ENCODE peak calls at places on chromosomes 11 and 22, in nine cellular contexts. L, X, T, R, U, M, C, K and H are unnamed samples.

GRCh38 chr11:18100926-18101656 is 4.8 kb downstream of the SAAL1 start:
- DNase-seq in L (no peak), X (no peak), T (no peak), R (no peak), U (no peak), M (no peak), C (no peak), K (no peak), H (no peak)

GRCh38 chr11:126661051-126661450 is 305.6 kb downstream of the ST3GAL4 start:
- DNase-seq in L (no peak), X (no peak), T (no peak), R (no peak), U (no peak), M (no peak), C (no peak), K (no peak), H (no peak)

GRCh38 chr11:117834838-117835443 is 10.4 kb upstream of the FXYD2 start:
- DNase-seq in L (no peak), X (no peak), T (no peak), R (peak), U (no peak), M (no peak), C (no peak), K (no peak), H (no peak)

GRCh38 chr22:23285734-23286133 is 105.4 kb downstream of the BCR start:
- DNase-seq in L (no peak), X (peak), T (no peak), R (peak), U (no peak), M (peak), C (no peak), K (no peak), H (no peak)

GRCh38 chr11:13772223-13773046 is 104.0 kb downstream of the FAR1 start:
- DNase-seq in L (peak), X (peak), T (peak), R (no peak), U (peak), M (peak), C (no peak), K (no peak), H (peak)

GRCh38 chr22:39388261-39389011 is 11.1 kb upstream of the TAB1 start:
- DNase-seq in L (peak), X (peak), T (peak), R (peak), U (peak), M (peak), C (peak), K (no peak), H (peak)

GRCh38 chr11:14229472-14229871 is 129.5 kb downstream of the RRAS2 start:
- DNase-seq in L (no peak), X (no peak), T (no peak), R (no peak), U (no peak), M (no peak), C (no peak), K (no peak), H (no peak)

GRCh38 chr11:35276396-35276795 is 137.4 kb downstream of the CD44 start:
- DNase-seq in L (peak), X (peak), T (no peak), R (no peak), U (peak), M (peak), C (no peak), K (peak), H (no peak)

GRCh38 chr11:1263036-1263435 is 40.2 kb downstream of the MUC5B start:
- DNase-seq in L (no peak), X (no peak), T (no peak), R (no peak), U (no peak), M (no peak), C (no peak), K (no peak), H (no peak)

GRCh38 chr11:14445542-14446530 is 53.8 kb downstream of the COPB1 start:
- DNase-seq in L (peak), X (peak), T (no peak), R (no peak), U (no peak), M (peak), C (no peak), K (no peak), H (no peak)

GRCh38 chr22:49933236-49933921 is 14.9 kb downstream of the CRELD2 start:
- DNase-seq in L (peak), X (no peak), T (peak), R (peak), U (no peak), M (no peak), C (peak), K (no peak), H (no peak)

GRCh38 chr11:64206457-64207246 is at the start of gene FERMT3:
- DNase-seq in L (no peak), X (no peak), T (peak), R (peak), U (no peak), M (no peak), C (no peak), K (no peak), H (no peak)

GRCh38 chr11:13101836-13102574 is 92.9 kb downstream of the RASSF10 start:
- DNase-seq in L (no peak), X (no peak), T (no peak), R (no peak), U (no peak), M (no peak), C (no peak), K (no peak), H (no peak)

GRCh38 chr22:47298017-47298820 is 535.8 kb downstream of the TBC1D22A start:
- DNase-seq in L (no peak), X (no peak), T (no peak), R (no peak), U (no peak), M (no peak), C (no peak), K (no peak), H (no peak)

GRCh38 chr11:68127791-68128681 is 6.8 kb upstream of the CHKA start:
- DNase-seq in L (no peak), X (peak), T (no peak), R (peak), U (peak), M (peak), C (peak), K (no peak), H (no peak)

GRCh38 chr11:71425851-71426250 is 22.3 kb downstream of the DHCR7 start:
- DNase-seq in L (peak), X (no peak), T (no peak), R (no peak), U (peak), M (no peak), C (no peak), K (no peak), H (no peak)

GRCh38 chr22:46865052-46865434 is 102.6 kb downstream of the TBC1D22A start:
- DNase-seq in L (no peak), X (no peak), T (no peak), R (no peak), U (no peak), M (no peak), C (no peak), K (no peak), H (no peak)

GRCh38 chr22:27746918-27747317 is 54.6 kb downstream of the MN1 start:
- DNase-seq in L (no peak), X (no peak), T (no peak), R (no peak), U (no peak), M (no peak), C (no peak), K (no peak), H (no peak)

GRCh38 chr11:66426314-66426713 is 5.5 kb downstream of the NPAS4 start:
- DNase-seq in L (no peak), X (no peak), T (no peak), R (peak), U (no peak), M (no peak), C (no peak), K (no peak), H (no peak)

GRCh38 chr11:76074178-76075112 is 131.9 kb downstream of the WNT11 start:
- DNase-seq in L (peak), X (peak), T (no peak), R (no peak), U (no peak), M (peak), C (no peak), K (no peak), H (no peak)

GRCh38 chr11:73946798-73947458 is 3.9 kb upstream of the DNAJB13 start:
- DNase-seq in L (no peak), X (no peak), T (no peak), R (no peak), U (no peak), M (no peak), C (no peak), K (no peak), H (no peak)

GRCh38 chr11:123382555-123383074 is 47.5 kb upstream of the GRAMD1B start:
- DNase-seq in L (no peak), X (no peak), T (no peak), R (no peak), U (no peak), M (no peak), C (no peak), K (no peak), H (no peak)

GRCh38 chr11:76823481-76824028 is 37.2 kb upstream of the ACER3 start:
- DNase-seq in L (peak), X (peak), T (no peak), R (no peak), U (peak), M (peak), C (no peak), K (no peak), H (peak)

GRCh38 chr11:62555464-62556092 is 9.0 kb upstream of the AHNAK start:
- DNase-seq in L (peak), X (no peak), T (peak), R (peak), U (peak), M (peak), C (no peak), K (no peak), H (no peak)

GRCh38 chr11:71499125-71499524 is 27.9 kb upstream of the KRTAP5-7 start:
- DNase-seq in L (no peak), X (peak), T (no peak), R (no peak), U (no peak), M (peak), C (no peak), K (no peak), H (no peak)

GRCh38 chr22:20418211-20418788 is 19.3 kb downstream of the SCARF2 start:
- DNase-seq in L (peak), X (peak), T (peak), R (peak), U (peak), M (peak), C (peak), K (no peak), H (no peak)

GRCh38 chr11:15937601-15938361 is 418.6 kb downstream of the SOX6 start:
- DNase-seq in L (no peak), X (no peak), T (no peak), R (no peak), U (no peak), M (no peak), C (no peak), K (no peak), H (no peak)
- H3K4me3 ChIP-seq in L (no peak), X (no peak), T (no peak), R (no peak), U (no peak), M (peak), C (no peak), K (peak), H (no peak)

DNA sequence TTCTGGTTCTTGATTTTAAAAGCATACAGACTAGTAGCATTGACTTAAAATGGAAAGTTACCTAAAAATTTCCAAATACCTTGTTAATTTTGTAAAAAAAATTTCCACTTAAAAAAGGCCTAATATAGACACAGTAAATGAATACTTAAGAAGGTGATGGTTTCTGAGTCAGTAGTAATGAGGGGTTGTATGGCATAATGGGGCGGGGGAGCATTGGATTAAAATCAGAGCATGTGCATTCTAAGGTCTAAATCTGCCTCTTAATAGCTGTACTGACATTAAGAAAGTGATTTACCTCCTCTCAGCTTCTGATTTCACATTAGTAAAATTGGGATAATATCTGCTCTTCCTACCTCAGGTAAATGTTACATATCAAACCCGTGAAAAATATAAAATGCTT is 446.5 kb downstream of the AASDHPPT start:
- DNase-seq in L (no peak), X (no peak), T (no peak), R (no peak), U (no peak), M (no peak), C (no peak), K (no peak), H (no peak)
- TF ChIP-seq CTCF in L (no peak), X (no peak), T (no peak), R (no peak), U (no peak), M (no peak), C (no peak), K (no peak), H (no peak)

DNA sequence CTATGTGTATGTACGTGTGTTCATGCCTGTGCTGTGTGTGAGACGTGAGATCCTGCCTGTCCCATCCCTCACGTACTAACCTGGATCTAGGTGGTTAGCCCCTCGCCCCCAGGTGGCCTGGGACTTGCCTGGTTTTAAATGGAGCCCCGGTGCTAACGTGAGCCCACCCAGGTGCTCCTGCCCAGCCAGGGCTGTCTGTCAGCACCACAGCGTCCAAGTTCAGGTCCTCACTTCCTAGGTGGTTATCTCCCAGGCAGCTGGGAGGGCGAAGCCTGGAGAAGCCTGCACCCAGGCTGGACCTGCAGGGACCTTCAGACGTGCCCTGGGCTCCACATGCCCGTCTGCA is 86.0 kb downstream of the KCNQ1 start:
- DNase-seq in L (no peak), X (no peak), T (no peak), R (peak), U (no peak), M (no peak), C (peak), K (no peak), H (no peak)
- H3K4me3 ChIP-seq in L (no peak), X (no peak), T (no peak), R (no peak), U (no peak), M (no peak), C (no peak), K (no peak), H (no peak)

DNA sequence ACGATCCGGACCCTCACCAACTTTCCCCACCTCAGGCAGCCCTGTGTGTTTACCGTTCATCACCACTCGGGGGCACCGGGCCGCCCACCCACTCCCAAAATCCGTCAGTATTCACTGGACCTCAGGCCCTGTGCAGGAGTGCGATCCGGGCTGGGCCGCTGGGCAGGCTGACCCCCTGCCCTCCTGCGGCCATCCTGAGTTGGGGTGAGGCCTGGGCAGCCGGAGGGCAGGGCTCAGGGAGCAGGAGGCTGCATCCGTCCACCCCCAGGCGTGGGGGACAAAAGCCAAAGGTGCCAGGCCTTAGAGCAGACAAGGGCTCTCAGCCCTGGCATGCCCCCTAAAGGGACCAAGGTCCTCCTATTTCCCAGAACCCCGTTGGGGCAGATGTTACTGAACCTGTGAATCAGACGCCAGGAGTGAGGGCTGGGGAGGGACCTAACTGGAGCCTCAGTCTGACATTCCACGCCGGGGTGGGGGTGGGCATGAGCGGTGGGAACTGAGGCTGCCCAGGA is 16.8 kb upstream of the TMEM191C start:
- DNase-seq in L (no peak), X (no peak), T (no peak), R (peak), U (no peak), M (no peak), C (no peak), K (no peak), H (no peak)
- TF ChIP-seq CTCF in L (no peak), X (no peak), T (no peak), R (no peak), U (no peak), M (no peak), C (no peak), K (no peak), H (no peak)

DNA sequence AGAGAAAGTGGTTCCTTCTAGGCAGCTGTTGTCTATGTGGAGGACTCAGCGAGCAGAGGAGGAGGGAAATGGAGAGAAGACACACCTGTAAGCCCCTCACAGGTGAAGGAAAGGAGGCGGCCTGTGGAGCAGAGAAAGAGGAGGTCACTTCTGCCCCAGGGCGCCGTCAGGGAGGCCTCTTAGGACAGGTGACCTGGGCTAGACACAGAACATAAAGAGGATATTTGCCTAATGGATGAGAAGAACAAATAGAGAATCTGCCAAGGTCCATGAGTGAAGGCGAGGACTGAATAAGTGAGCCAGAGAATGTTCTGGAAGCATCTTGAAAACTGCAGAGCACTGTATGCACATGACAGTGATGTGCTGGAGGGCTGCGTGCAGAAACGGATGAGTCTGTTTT is 2.2 kb upstream of the SCUBE1 start:
- DNase-seq in L (no peak), X (no peak), T (no peak), R (no peak), U (no peak), M (no peak), C (no peak), K (no peak), H (no peak)
- H3K4me3 ChIP-seq in L (no peak), X (no peak), T (no peak), R (no peak), U (no peak), M (no peak), C (no peak), K (no peak), H (no peak)

DNA sequence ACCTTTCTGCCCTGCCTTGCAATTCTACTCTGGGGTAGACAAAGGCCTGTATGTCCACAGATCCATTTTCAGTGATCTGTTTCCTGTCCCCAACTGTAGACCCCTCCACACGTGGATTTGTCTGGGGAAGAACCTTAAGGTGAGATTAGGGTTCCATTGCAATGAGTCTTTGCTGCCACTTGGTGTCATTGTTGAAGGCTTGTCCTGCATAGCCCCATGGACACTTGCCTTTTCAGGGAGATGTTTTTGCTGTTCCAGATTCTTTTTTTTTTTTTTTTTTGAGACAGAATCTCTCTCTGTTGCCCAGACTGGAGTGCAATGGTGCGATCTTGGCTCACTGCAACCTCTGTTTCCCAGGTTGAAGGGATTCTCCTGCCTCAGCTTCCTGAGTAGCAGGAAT is 21.8 kb downstream of the SERPING1 start:
- DNase-seq in L (no peak), X (no peak), T (no peak), R (no peak), U (no peak), M (no peak), C (no peak), K (no peak), H (no peak)
- TF ChIP-seq CTCF in L (peak), X (peak), T (no peak), R (no peak), U (no peak), M (peak), C (no peak), K (no peak), H (no peak)

GRCh38 chr22:26485991-26486390 is 2.3 kb downstream of the SRRD start:
- DNase-seq in L (no peak), X (no peak), T (no peak), R (no peak), U (no peak), M (no peak), C (no peak), K (no peak), H (no peak)

GRCh38 chr22:26483439-26484359 is at the start of the genes HPS4 and SRRD:
- DNase-seq in L (peak), X (peak), T (peak), R (peak), U (peak), M (peak), C (peak), K (peak), H (peak)

GRCh38 chr22:26484360-26484706 is 656 bp downstream of the SRRD start:
- DNase-seq in L (peak), X (no peak), T (no peak), R (no peak), U (no peak), M (no peak), C (no peak), K (no peak), H (no peak)

GRCh38 chr22:26486394-26486793 is 2.7 kb downstream of the SRRD start:
- DNase-seq in L (no peak), X (no peak), T (no peak), R (no peak), U (no peak), M (no peak), C (no peak), K (no peak), H (no peak)

GRCh38 chr22:26485013-26485412 is 1.3 kb downstream of the SRRD start:
- DNase-seq in L (peak), X (no peak), T (no peak), R (no peak), U (no peak), M (no peak), C (no peak), K (no peak), H (no peak)
- H3K4me3 ChIP-seq in L (peak), X (no peak), T (no peak), R (no peak), U (peak), M (no peak), C (no peak), K (peak), H (peak)

DNA sequence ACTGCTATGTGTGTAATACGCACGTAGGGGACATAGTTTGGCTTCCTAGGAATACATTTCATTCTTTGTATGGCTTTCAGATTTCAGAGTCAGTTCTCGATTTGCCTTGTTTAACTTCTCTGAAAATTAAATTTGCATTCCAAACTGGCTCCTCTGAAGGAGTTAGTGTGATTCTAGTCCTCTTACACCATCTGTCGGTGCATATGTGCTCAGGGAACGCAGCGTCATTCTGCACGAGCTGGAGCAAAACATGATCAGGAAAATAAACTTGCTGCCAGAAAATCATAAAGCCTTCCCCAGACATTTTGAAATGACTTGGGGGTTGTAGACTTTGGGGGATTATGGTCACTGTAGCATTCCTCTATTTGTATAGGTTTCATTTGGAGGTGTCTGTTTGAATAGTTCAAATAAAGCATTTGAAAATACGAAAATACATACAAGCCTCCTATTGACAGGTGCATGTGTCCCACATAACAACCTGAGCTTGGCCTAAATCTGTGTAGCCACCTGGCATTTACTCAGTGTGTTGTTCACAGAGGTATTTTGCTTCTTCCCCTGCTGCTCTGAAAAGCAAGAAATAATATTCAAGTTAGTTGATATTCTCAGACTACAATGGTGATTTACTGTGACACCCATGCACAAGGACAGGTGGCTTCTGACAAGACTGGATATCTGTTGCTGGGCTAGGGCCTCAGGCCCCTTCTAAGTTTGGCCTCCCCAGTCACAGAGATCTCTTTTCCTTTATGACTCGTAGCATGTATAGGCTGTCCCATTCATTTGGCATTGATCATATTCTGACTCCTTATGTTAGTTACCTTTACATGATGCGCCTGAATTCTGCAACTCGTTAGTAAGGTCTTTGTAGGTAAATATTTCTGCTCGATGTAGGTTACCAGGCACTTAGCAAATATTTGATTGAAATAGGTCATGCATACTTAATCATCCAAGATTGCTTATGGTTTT is 81.6 kb upstream of the SORL1-AS1 start:
- DNase-seq in L (peak), X (peak), T (no peak), R (no peak), U (no peak), M (peak), C (peak), K (no peak), H (no peak)
- TF ChIP-seq CTCF in L (peak), X (peak), T (peak), R (peak), U (peak), M (peak), C (no peak), K (peak), H (peak)